ENCODE peak calls at places on chromosome 4, in nine cellular contexts. D is ACHN; G is CD8-positive, alpha-beta T cell; Y is hepatocyte; Q is NCI-H1105; M is cardiac muscle cell; W is fibroblast of villous mesenchyme; A is activated effector memory CD4-positive, alpha-beta T cell treated with anti-CD3 and anti-CD28 coated beads, Interleukin-2, amount 50 U/mL, for 16 hours; F is AG04450. P is an unnamed sample.

GRCh38 chr4:56728512-56728911 is 47.4 kb upstream of the HOPX start:
- DNase-seq in M (peak), Q (peak), G (no peak), D (no peak), W (peak), Y (peak), F (peak), A (no peak), P (no peak)

GRCh38 chr4:53852343-53852742 is 212.1 kb downstream of the CHIC2 start:
- DNase-seq in Y (no peak), Q (no peak), W (peak), M (peak), F (no peak), D (no peak), G (no peak), A (no peak), P (no peak)

GRCh38 chr4:104591505-104591904 is 96.8 kb upstream of the CXXC4 start:
- DNase-seq in M (peak), A (no peak), G (no peak), D (no peak), Q (peak), W (peak), F (no peak), Y (peak), P (no peak)

GRCh38 chr4:24070117-24070516 is 180.3 kb upstream of the PPARGC1A start:
- DNase-seq in A (no peak), W (peak), G (no peak), Y (no peak), D (peak), F (peak), Q (no peak), M (peak), P (no peak)

GRCh38 chr4:186689476-186689875 is 34.2 kb downstream of the FAT1 start:
- DNase-seq in Q (peak), Y (no peak), D (peak), F (no peak), A (no peak), M (no peak), W (no peak), G (no peak), P (no peak)

GRCh38 chr4:173025131-173025530 is 143.5 kb upstream of the GALNT7 start:
- DNase-seq in F (peak), A (no peak), W (peak), D (peak), Q (peak), G (no peak), Y (peak), M (peak), P (peak)

GRCh38 chr4:106315476-106315967 is 487 bp downstream of the TBCK start:
- DNase-seq in M (no peak), F (no peak), Q (no peak), A (no peak), D (peak), W (peak), G (peak), Y (peak), P (no peak)

GRCh38 chr4:32147446-32148064 is 1427.4 kb downstream of the PCDH7 start:
- DNase-seq in F (no peak), W (no peak), Q (no peak), A (no peak), M (no peak), Y (no peak), G (no peak), D (no peak), P (no peak)

GRCh38 chr4:173478136-173478860 is 51.7 kb downstream of the HAND2 start:
- DNase-seq in Q (no peak), G (no peak), D (no peak), M (no peak), Y (no peak), W (peak), F (no peak), A (no peak), P (no peak)

GRCh38 chr4:94486372-94486801 is 34.6 kb downstream of the PDLIM5 start:
- DNase-seq in M (peak), F (no peak), Y (no peak), W (no peak), D (no peak), G (no peak), A (no peak), Q (no peak), P (no peak)

GRCh38 chr4:103008875-103009729 is 10.4 kb downstream of the SLC9B1 start:
- DNase-seq in A (no peak), Y (peak), F (peak), Q (peak), G (no peak), W (peak), M (peak), D (peak), P (peak)

GRCh38 chr4:107825072-107825789 is 499 bp downstream of the SGMS2 start:
- DNase-seq in D (peak), Y (peak), Q (no peak), A (no peak), G (no peak), F (no peak), M (peak), W (peak), P (no peak)

GRCh38 chr4:179595671-179596410 is 2153.6 kb upstream of the AGA start:
- DNase-seq in Y (no peak), W (no peak), M (no peak), F (peak), Q (no peak), A (no peak), G (no peak), D (peak), P (no peak)

GRCh38 chr4:169311643-169312365 is 41.0 kb upstream of the SH3RF1 start:
- DNase-seq in F (no peak), A (no peak), G (no peak), D (peak), W (peak), Q (no peak), Y (peak), M (peak), P (peak)

GRCh38 chr4:175386776-175387507 is 425.1 kb downstream of the GPM6A start:
- DNase-seq in Y (peak), M (no peak), Q (no peak), F (no peak), A (no peak), G (no peak), W (no peak), D (no peak), P (no peak)

GRCh38 chr4:78562687-78563086 is 11.1 kb downstream of the ANXA3 start:
- DNase-seq in W (no peak), F (no peak), M (no peak), A (no peak), G (no peak), D (no peak), Q (no peak), Y (no peak), P (no peak)

GRCh38 chr4:55397521-55398321 is 2.0 kb downstream of the TMEM165 start:
- DNase-seq in M (peak), D (peak), A (no peak), G (no peak), W (peak), Q (no peak), F (no peak), Y (peak), P (no peak)

GRCh38 chr4:156901871-156902270 is 69.7 kb downstream of the PDGFC start:
- DNase-seq in M (no peak), Y (no peak), Q (no peak), D (no peak), W (peak), A (no peak), G (no peak), F (no peak), P (no peak)

GRCh38 chr4:88649716-88650115 is 47.9 kb downstream of the NAP1L5 start:
- DNase-seq in F (no peak), Y (no peak), G (no peak), D (no peak), A (no peak), M (no peak), Q (no peak), W (no peak), P (no peak)

GRCh38 chr4:141807073-141807472 is 170.7 kb downstream of the IL15 start:
- DNase-seq in W (peak), A (no peak), Q (no peak), Y (no peak), F (no peak), M (peak), D (no peak), G (no peak), P (no peak)

GRCh38 chr4:101597204-101597603 is 193.3 kb upstream of the BANK1 start:
- DNase-seq in Y (no peak), W (no peak), D (no peak), G (no peak), A (no peak), M (no peak), F (no peak), Q (no peak), P (peak)

P was measured in GM13976.